ENCODE peak calls at places on chromosomes 2 and 18, in five cellular contexts. One of them, this sample, is unnamed.

GRCh38 chr2:27959496-27959895 is 69.0 kb downstream of the BABAM2 start:
- DNase-seq in Panc1: no peak
- DNase-seq in endothelial cell of umbilical vein: peak
- DNase-seq in fibroblast of lung: peak
- DNase-seq in GM12865: no peak
- DNase-seq in this sample: peak

GRCh38 chr18:23503967-23504352 is 649 bp downstream of the RMC1 start:
- DNase-seq in Panc1: no peak
- DNase-seq in endothelial cell of umbilical vein: no peak
- DNase-seq in fibroblast of lung: no peak
- DNase-seq in GM12865: no peak
- DNase-seq in this sample: no peak

GRCh38 chr2:69298261-69298660 is 88.8 kb downstream of the GFPT1 start:
- DNase-seq in Panc1: peak
- DNase-seq in endothelial cell of umbilical vein: peak
- DNase-seq in fibroblast of lung: peak
- DNase-seq in GM12865: no peak
- DNase-seq in this sample: no peak

GRCh38 chr2:196989496-196989895 is 63.0 kb upstream of the PGAP1 start:
- DNase-seq in Panc1: no peak
- DNase-seq in endothelial cell of umbilical vein: no peak
- DNase-seq in fibroblast of lung: no peak
- DNase-seq in GM12865: no peak
- DNase-seq in this sample: no peak

GRCh38 chr2:163553601-163554000 is 182.2 kb downstream of the FIGN start:
- DNase-seq in Panc1: no peak
- DNase-seq in endothelial cell of umbilical vein: peak
- DNase-seq in fibroblast of lung: peak
- DNase-seq in GM12865: no peak
- DNase-seq in this sample: no peak

GRCh38 chr18:3667255-3668137 is 217.5 kb downstream of the TGIF1 start:
- DNase-seq in Panc1: no peak
- DNase-seq in endothelial cell of umbilical vein: no peak
- DNase-seq in fibroblast of lung: no peak
- DNase-seq in GM12865: no peak
- DNase-seq in this sample: no peak

GRCh38 chr2:218418717-218419458 is at the start of gene VIL1:
- DNase-seq in Panc1: no peak
- DNase-seq in endothelial cell of umbilical vein: no peak
- DNase-seq in fibroblast of lung: no peak
- DNase-seq in GM12865: no peak
- DNase-seq in this sample: no peak

GRCh38 chr2:208252766-208253492 is 1.9 kb downstream of the IDH1 start:
- DNase-seq in Panc1: no peak
- DNase-seq in endothelial cell of umbilical vein: no peak
- DNase-seq in fibroblast of lung: peak
- DNase-seq in GM12865: no peak
- DNase-seq in this sample: no peak

GRCh38 chr18:59885579-59886163 is 14.1 kb upstream of the PMAIP1 start:
- DNase-seq in Panc1: no peak
- DNase-seq in endothelial cell of umbilical vein: peak
- DNase-seq in fibroblast of lung: peak
- DNase-seq in GM12865: peak
- DNase-seq in this sample: no peak

GRCh38 chr2:41836944-41837343 is 210.9 kb upstream of the PKDCC start:
- DNase-seq in Panc1: no peak
- DNase-seq in endothelial cell of umbilical vein: peak
- DNase-seq in fibroblast of lung: peak
- DNase-seq in GM12865: peak
- DNase-seq in this sample: no peak

GRCh38 chr18:36382854-36383253 is 85.3 kb downstream of the FHOD3 start:
- DNase-seq in Panc1: no peak
- DNase-seq in endothelial cell of umbilical vein: no peak
- DNase-seq in fibroblast of lung: no peak
- DNase-seq in GM12865: no peak
- DNase-seq in this sample: no peak

GRCh38 chr2:36348721-36349120 is 6.9 kb upstream of the CRIM1 start:
- DNase-seq in Panc1: no peak
- DNase-seq in endothelial cell of umbilical vein: no peak
- DNase-seq in fibroblast of lung: no peak
- DNase-seq in GM12865: no peak
- DNase-seq in this sample: no peak

GRCh38 chr2:98134138-98134537 is 47.2 kb downstream of the VWA3B start:
- DNase-seq in Panc1: no peak
- DNase-seq in endothelial cell of umbilical vein: peak
- DNase-seq in fibroblast of lung: peak
- DNase-seq in GM12865: peak
- DNase-seq in this sample: no peak

GRCh38 chr18:9000736-9001135 is 101.8 kb upstream of the NDUFV2 start:
- DNase-seq in Panc1: no peak
- DNase-seq in endothelial cell of umbilical vein: no peak
- DNase-seq in fibroblast of lung: no peak
- DNase-seq in GM12865: no peak
- DNase-seq in this sample: no peak

GRCh38 chr2:235135990-235136561 is 184.3 kb downstream of the SH3BP4 start:
- DNase-seq in Panc1: peak
- DNase-seq in endothelial cell of umbilical vein: peak
- DNase-seq in fibroblast of lung: peak
- DNase-seq in GM12865: peak
- DNase-seq in this sample: peak

GRCh38 chr18:8800876-8801262 is 95.5 kb downstream of the MTCL1 start:
- DNase-seq in Panc1: peak
- DNase-seq in endothelial cell of umbilical vein: no peak
- DNase-seq in fibroblast of lung: no peak
- DNase-seq in GM12865: no peak
- DNase-seq in this sample: no peak

GRCh38 chr2:110931648-110932047 is 189.1 kb upstream of the BCL2L11 start:
- DNase-seq in Panc1: no peak
- DNase-seq in endothelial cell of umbilical vein: no peak
- DNase-seq in fibroblast of lung: peak
- DNase-seq in GM12865: no peak
- DNase-seq in this sample: no peak

GRCh38 chr2:20050104-20050711 is 1.2 kb downstream of the LAPTM4A start:
- DNase-seq in Panc1: no peak
- DNase-seq in endothelial cell of umbilical vein: peak
- DNase-seq in fibroblast of lung: peak
- DNase-seq in GM12865: peak
- DNase-seq in this sample: no peak

GRCh38 chr2:192277494-192278109 is 82.9 kb upstream of the TMEFF2 start:
- DNase-seq in Panc1: no peak
- DNase-seq in endothelial cell of umbilical vein: no peak
- DNase-seq in fibroblast of lung: no peak
- DNase-seq in GM12865: no peak
- DNase-seq in this sample: no peak

GRCh38 chr2:23588106-23588505 is 203.1 kb downstream of the KLHL29 start:
- DNase-seq in Panc1: no peak
- DNase-seq in endothelial cell of umbilical vein: no peak
- DNase-seq in fibroblast of lung: no peak
- DNase-seq in GM12865: no peak
- DNase-seq in this sample: no peak

GRCh38 chr2:135657806-135658582 is 83.7 kb upstream of the UBXN4 start:
- DNase-seq in Panc1: no peak
- DNase-seq in endothelial cell of umbilical vein: no peak
- DNase-seq in fibroblast of lung: no peak
- DNase-seq in GM12865: no peak
- DNase-seq in this sample: no peak

GRCh38 chr2:21657475-21657874 is 533.7 kb downstream of the TDRD15 start:
- DNase-seq in Panc1: no peak
- DNase-seq in endothelial cell of umbilical vein: no peak
- DNase-seq in fibroblast of lung: no peak
- DNase-seq in GM12865: no peak
- DNase-seq in this sample: no peak

GRCh38 chr2:105330681-105331375 is 1.3 kb upstream of the TGFBRAP1 start:
- DNase-seq in Panc1: no peak
- DNase-seq in endothelial cell of umbilical vein: no peak
- DNase-seq in fibroblast of lung: no peak
- DNase-seq in GM12865: peak
- DNase-seq in this sample: no peak

GRCh38 chr2:74507926-74508520 is 528 bp upstream of the PCGF1 start:
- DNase-seq in Panc1: no peak
- DNase-seq in endothelial cell of umbilical vein: peak
- DNase-seq in fibroblast of lung: peak
- DNase-seq in GM12865: peak
- DNase-seq in this sample: no peak

GRCh38 chr2:186879312-186879711 is 30.3 kb upstream of the ZSWIM2 start:
- DNase-seq in Panc1: no peak
- DNase-seq in endothelial cell of umbilical vein: no peak
- DNase-seq in fibroblast of lung: peak
- DNase-seq in GM12865: no peak
- DNase-seq in this sample: no peak

GRCh38 chr18:9740076-9740475 is 32.0 kb downstream of the RAB31 start:
- DNase-seq in Panc1: no peak
- DNase-seq in endothelial cell of umbilical vein: no peak
- DNase-seq in fibroblast of lung: no peak
- DNase-seq in GM12865: no peak
- DNase-seq in this sample: no peak

GRCh38 chr2:226904592-226904991 is 68.7 kb downstream of the RHBDD1 start:
- DNase-seq in Panc1: no peak
- DNase-seq in endothelial cell of umbilical vein: no peak
- DNase-seq in fibroblast of lung: no peak
- DNase-seq in GM12865: peak
- DNase-seq in this sample: no peak
- H3K4me3 ChIP-seq in Panc1: no peak
- H3K4me3 ChIP-seq in endothelial cell of umbilical vein: no peak
- H3K4me3 ChIP-seq in fibroblast of lung: no peak
- H3K4me3 ChIP-seq in GM12865: no peak
- H3K4me3 ChIP-seq in this sample: no peak

DNA sequence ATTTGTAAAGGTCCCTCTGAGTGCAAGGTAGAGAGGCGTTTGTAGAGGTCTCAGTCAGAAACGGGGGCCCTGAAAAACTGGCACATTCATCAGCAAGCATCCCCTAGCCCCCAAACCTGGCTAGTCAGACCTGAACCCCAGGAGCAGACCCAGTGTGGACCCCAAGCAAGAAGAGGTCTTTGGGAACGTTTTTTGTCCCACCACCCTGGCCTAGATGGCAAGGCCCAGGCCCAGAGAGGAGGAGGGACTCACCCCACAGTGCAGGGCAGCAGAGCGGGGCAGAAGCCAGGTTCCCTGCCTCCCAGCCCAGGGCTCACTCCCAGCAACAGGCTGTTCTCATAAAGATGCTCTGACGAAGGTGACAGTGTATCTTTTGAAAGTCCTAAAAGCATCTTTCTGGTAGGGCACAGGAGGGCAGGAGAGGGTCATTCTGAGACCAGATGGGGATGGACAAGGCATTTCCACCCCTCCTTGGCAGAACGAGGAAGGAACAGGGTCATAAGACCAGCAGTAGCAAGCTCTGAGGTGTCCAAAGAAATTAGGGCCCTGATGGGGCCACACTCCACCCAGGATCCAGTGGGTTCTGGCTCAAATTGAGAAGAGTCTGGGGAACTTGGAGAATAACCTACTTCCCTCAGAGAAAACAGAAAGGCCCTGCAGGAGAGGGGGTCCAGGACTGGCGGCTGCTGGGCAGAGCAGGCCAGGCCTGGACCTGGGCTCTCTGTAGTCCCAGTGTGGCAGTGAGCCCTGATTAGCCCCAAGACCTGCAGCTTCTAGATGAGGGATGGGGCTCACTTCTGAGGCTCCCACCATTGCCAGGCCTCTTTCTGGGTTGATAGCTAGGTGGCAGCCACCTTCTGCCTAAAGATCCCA is 18.2 kb downstream of the ADRA2B start:
- DNase-seq in Panc1: no peak
- DNase-seq in endothelial cell of umbilical vein: no peak
- DNase-seq in fibroblast of lung: no peak
- DNase-seq in GM12865: no peak
- DNase-seq in this sample: no peak
- TF ChIP-seq CTCF in Panc1: no peak
- TF ChIP-seq CTCF in endothelial cell of umbilical vein: no peak
- TF ChIP-seq CTCF in fibroblast of lung: no peak
- TF ChIP-seq CTCF in GM12865: no peak
- TF ChIP-seq CTCF in this sample: no peak

GRCh38 chr2:154700142-154700541 is 1.6 kb downstream of the KCNJ3 start:
- DNase-seq in Panc1: no peak
- DNase-seq in endothelial cell of umbilical vein: no peak
- DNase-seq in fibroblast of lung: no peak
- DNase-seq in GM12865: no peak
- DNase-seq in this sample: no peak

GRCh38 chr2:154697422-154698237 is 865 bp upstream of the KCNJ3 start:
- DNase-seq in Panc1: no peak
- DNase-seq in endothelial cell of umbilical vein: no peak
- DNase-seq in fibroblast of lung: peak
- DNase-seq in GM12865: no peak
- DNase-seq in this sample: no peak

GRCh38 chr2:154698238-154698788 is at the start of gene KCNJ3:
- DNase-seq in Panc1: no peak
- DNase-seq in endothelial cell of umbilical vein: no peak
- DNase-seq in fibroblast of lung: no peak
- DNase-seq in GM12865: no peak
- DNase-seq in this sample: no peak

GRCh38 chr2:154699560-154699901 is 1.0 kb downstream of the KCNJ3 start:
- DNase-seq in Panc1: no peak
- DNase-seq in endothelial cell of umbilical vein: no peak
- DNase-seq in fibroblast of lung: no peak
- DNase-seq in GM12865: no peak
- DNase-seq in this sample: no peak

GRCh38 chr2:154698789-154699559 is 479 bp downstream of the KCNJ3 start:
- DNase-seq in Panc1: no peak
- DNase-seq in endothelial cell of umbilical vein: no peak
- DNase-seq in fibroblast of lung: no peak
- DNase-seq in GM12865: no peak
- DNase-seq in this sample: no peak
- H3K4me3 ChIP-seq in Panc1: no peak
- H3K4me3 ChIP-seq in endothelial cell of umbilical vein: no peak
- H3K4me3 ChIP-seq in fibroblast of lung: no peak
- H3K4me3 ChIP-seq in GM12865: no peak
- H3K4me3 ChIP-seq in this sample: no peak

DNA sequence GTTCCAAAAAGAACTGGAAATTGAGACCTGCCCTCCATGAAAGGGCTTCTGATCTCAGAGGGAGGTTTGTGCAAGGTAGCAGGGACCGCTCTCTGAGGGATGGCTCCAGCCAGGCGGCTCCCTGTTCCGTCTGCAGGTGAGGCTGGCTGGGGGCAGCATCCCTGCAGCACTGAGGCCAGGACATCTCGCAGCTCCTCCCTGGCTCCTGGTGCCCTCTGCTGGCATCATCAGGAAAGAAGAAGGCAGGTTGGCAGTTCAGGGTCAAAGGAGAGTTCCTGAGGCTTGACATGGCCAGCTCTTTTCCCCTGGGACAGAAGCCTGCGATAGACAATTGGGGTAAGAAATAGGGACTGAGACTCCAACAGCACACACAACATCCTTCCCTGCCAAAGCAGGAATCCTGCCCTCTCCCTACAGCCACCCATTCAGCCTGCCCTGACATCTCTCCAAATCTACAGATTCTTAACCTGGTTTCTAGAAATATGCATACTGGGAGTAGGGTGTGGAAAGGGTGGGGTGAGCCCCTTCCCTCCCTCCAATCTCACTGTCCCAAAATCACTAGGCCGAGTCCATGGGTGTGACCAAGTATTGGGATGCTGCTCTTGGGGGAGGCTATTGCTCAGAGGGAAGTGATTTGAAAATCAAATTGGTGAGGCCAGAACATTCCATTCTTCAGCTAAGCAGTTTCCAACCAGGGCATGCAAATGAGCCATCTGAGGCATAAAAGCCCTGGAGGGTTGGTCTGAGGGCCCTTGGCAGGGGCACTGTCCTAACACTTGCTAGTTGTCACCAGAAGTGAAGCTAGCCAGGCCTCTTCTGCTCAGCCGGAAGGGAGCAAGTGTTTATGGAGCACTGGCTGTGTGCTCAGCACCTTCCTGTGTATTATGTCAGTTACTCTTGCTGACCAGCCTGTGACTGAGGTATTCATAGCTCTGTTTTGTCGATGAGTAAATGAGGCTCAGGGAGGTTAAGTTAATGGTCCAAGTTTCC is 185.4 kb downstream of the TFCP2L1 start:
- DNase-seq in Panc1: no peak
- DNase-seq in endothelial cell of umbilical vein: no peak
- DNase-seq in fibroblast of lung: no peak
- DNase-seq in GM12865: no peak
- DNase-seq in this sample: no peak
- TF ChIP-seq CTCF in Panc1: peak
- TF ChIP-seq CTCF in endothelial cell of umbilical vein: no peak
- TF ChIP-seq CTCF in fibroblast of lung: peak
- TF ChIP-seq CTCF in GM12865: peak
- TF ChIP-seq CTCF in this sample: peak

This sample was measured in LNCaP clone FGC.